ENCODE peak calls at places on chromosomes 5 and 9, in six cellular contexts. One of them, this sample, is unnamed.

GRCh38 chr5:159133041-159133741 is 33.5 kb upstream of the EBF1 start:
- DNase-seq in EL: peak; percentile 73
- DNase-seq in HEK293T: peak; percentile 59
- DNase-seq in lower lobe of right lung: no peak
- DNase-seq in activated T-cell treated with anti-CD3 and anti-CD28 coated beads, Interleukin-2, amount 50 U/mL, for 72 hours: no peak
- DNase-seq in NCI-H1092 treated with DMSO at 0.1 percent for 48 hours: peak; percentile 30
- DNase-seq in this sample: no peak

GRCh38 chr5:124342027-124342471 is 404.4 kb downstream of the ZNF608 start:
- DNase-seq in lower lobe of right lung: no peak
- DNase-seq in NCI-H1092 treated with DMSO at 0.1 percent for 48 hours: peak; percentile 6
- DNase-seq in HEK293T: no peak
- DNase-seq in EL: peak; percentile 42
- DNase-seq in activated T-cell treated with anti-CD3 and anti-CD28 coated beads, Interleukin-2, amount 50 U/mL, for 72 hours: no peak
- DNase-seq in this sample: no peak

GRCh38 chr5:135110941-135111596 is 77.0 kb upstream of the PITX1 start:
- DNase-seq in lower lobe of right lung: peak; percentile 59
- DNase-seq in activated T-cell treated with anti-CD3 and anti-CD28 coated beads, Interleukin-2, amount 50 U/mL, for 72 hours: no peak
- DNase-seq in EL: no peak
- DNase-seq in NCI-H1092 treated with DMSO at 0.1 percent for 48 hours: no peak
- DNase-seq in HEK293T: no peak
- DNase-seq in this sample: no peak

GRCh38 chr5:9419794-9420193 is 126.1 kb downstream of the SEMA5A start:
- DNase-seq in EL: no peak
- DNase-seq in lower lobe of right lung: no peak
- DNase-seq in HEK293T: no peak
- DNase-seq in activated T-cell treated with anti-CD3 and anti-CD28 coated beads, Interleukin-2, amount 50 U/mL, for 72 hours: no peak
- DNase-seq in NCI-H1092 treated with DMSO at 0.1 percent for 48 hours: no peak
- DNase-seq in this sample: no peak

GRCh38 chr5:72221099-72221498 is 98.9 kb downstream of the MRPS27 start:
- DNase-seq in HEK293T: no peak
- DNase-seq in EL: no peak
- DNase-seq in lower lobe of right lung: no peak
- DNase-seq in activated T-cell treated with anti-CD3 and anti-CD28 coated beads, Interleukin-2, amount 50 U/mL, for 72 hours: no peak
- DNase-seq in NCI-H1092 treated with DMSO at 0.1 percent for 48 hours: no peak
- DNase-seq in this sample: no peak

GRCh38 chr5:7850241-7850532 is 746 bp downstream of the CFAP90 start:
- DNase-seq in EL: no peak
- DNase-seq in NCI-H1092 treated with DMSO at 0.1 percent for 48 hours: peak; percentile 38
- DNase-seq in activated T-cell treated with anti-CD3 and anti-CD28 coated beads, Interleukin-2, amount 50 U/mL, for 72 hours: no peak
- DNase-seq in lower lobe of right lung: no peak
- DNase-seq in HEK293T: no peak
- DNase-seq in this sample: peak; percentile 60

GRCh38 chr9:134260801-134261200 is 65.5 kb upstream of the RXRA start:
- DNase-seq in lower lobe of right lung: no peak
- DNase-seq in HEK293T: no peak
- DNase-seq in NCI-H1092 treated with DMSO at 0.1 percent for 48 hours: no peak
- DNase-seq in EL: no peak
- DNase-seq in activated T-cell treated with anti-CD3 and anti-CD28 coated beads, Interleukin-2, amount 50 U/mL, for 72 hours: no peak
- DNase-seq in this sample: peak; percentile 48

GRCh38 chr5:65928860-65929259 is 2.5 kb downstream of the ERBIN start:
- DNase-seq in HEK293T: no peak
- DNase-seq in lower lobe of right lung: no peak
- DNase-seq in NCI-H1092 treated with DMSO at 0.1 percent for 48 hours: no peak
- DNase-seq in EL: no peak
- DNase-seq in activated T-cell treated with anti-CD3 and anti-CD28 coated beads, Interleukin-2, amount 50 U/mL, for 72 hours: no peak
- DNase-seq in this sample: no peak

GRCh38 chr5:54804086-54804485 is 181.3 kb downstream of the ESM1 start:
- DNase-seq in HEK293T: no peak
- DNase-seq in activated T-cell treated with anti-CD3 and anti-CD28 coated beads, Interleukin-2, amount 50 U/mL, for 72 hours: no peak
- DNase-seq in lower lobe of right lung: no peak
- DNase-seq in NCI-H1092 treated with DMSO at 0.1 percent for 48 hours: no peak
- DNase-seq in EL: no peak
- DNase-seq in this sample: no peak

GRCh38 chr5:9189681-9190080 is 356.2 kb downstream of the SEMA5A start:
- DNase-seq in activated T-cell treated with anti-CD3 and anti-CD28 coated beads, Interleukin-2, amount 50 U/mL, for 72 hours: no peak
- DNase-seq in NCI-H1092 treated with DMSO at 0.1 percent for 48 hours: no peak
- DNase-seq in lower lobe of right lung: no peak
- DNase-seq in EL: no peak
- DNase-seq in HEK293T: no peak
- DNase-seq in this sample: no peak

GRCh38 chr5:174335682-174336364 is 290.3 kb downstream of the NSG2 start:
- DNase-seq in activated T-cell treated with anti-CD3 and anti-CD28 coated beads, Interleukin-2, amount 50 U/mL, for 72 hours: no peak
- DNase-seq in HEK293T: no peak
- DNase-seq in NCI-H1092 treated with DMSO at 0.1 percent for 48 hours: no peak
- DNase-seq in lower lobe of right lung: no peak
- DNase-seq in EL: peak; percentile 72
- DNase-seq in this sample: no peak

GRCh38 chr5:98458726-98459125 is 314.7 kb upstream of the RGMB start:
- DNase-seq in NCI-H1092 treated with DMSO at 0.1 percent for 48 hours: no peak
- DNase-seq in lower lobe of right lung: no peak
- DNase-seq in EL: no peak
- DNase-seq in activated T-cell treated with anti-CD3 and anti-CD28 coated beads, Interleukin-2, amount 50 U/mL, for 72 hours: no peak
- DNase-seq in HEK293T: no peak
- DNase-seq in this sample: no peak

GRCh38 chr5:145937432-145938250 is 1.3 kb downstream of the SH3RF2 start:
- DNase-seq in lower lobe of right lung: no peak
- DNase-seq in EL: peak; percentile 70
- DNase-seq in activated T-cell treated with anti-CD3 and anti-CD28 coated beads, Interleukin-2, amount 50 U/mL, for 72 hours: peak; percentile 56
- DNase-seq in NCI-H1092 treated with DMSO at 0.1 percent for 48 hours: no peak
- DNase-seq in HEK293T: no peak
- DNase-seq in this sample: peak; percentile 53

GRCh38 chr9:114237781-114238180 is 82.4 kb downstream of the COL27A1 start:
- DNase-seq in HEK293T: no peak
- DNase-seq in lower lobe of right lung: no peak
- DNase-seq in EL: no peak
- DNase-seq in NCI-H1092 treated with DMSO at 0.1 percent for 48 hours: no peak
- DNase-seq in activated T-cell treated with anti-CD3 and anti-CD28 coated beads, Interleukin-2, amount 50 U/mL, for 72 hours: no peak
- DNase-seq in this sample: no peak

GRCh38 chr5:95631265-95631957 is 11.5 kb downstream of the GPR150 start:
- DNase-seq in lower lobe of right lung: no peak
- DNase-seq in activated T-cell treated with anti-CD3 and anti-CD28 coated beads, Interleukin-2, amount 50 U/mL, for 72 hours: no peak
- DNase-seq in NCI-H1092 treated with DMSO at 0.1 percent for 48 hours: no peak
- DNase-seq in HEK293T: no peak
- DNase-seq in EL: peak; percentile 79
- DNase-seq in this sample: no peak

GRCh38 chr5:101212942-101213514 is 309.9 kb upstream of the ST8SIA4 start:
- DNase-seq in lower lobe of right lung: no peak
- DNase-seq in HEK293T: no peak
- DNase-seq in activated T-cell treated with anti-CD3 and anti-CD28 coated beads, Interleukin-2, amount 50 U/mL, for 72 hours: no peak
- DNase-seq in NCI-H1092 treated with DMSO at 0.1 percent for 48 hours: no peak
- DNase-seq in EL: no peak
- DNase-seq in this sample: no peak

GRCh38 chr9:119278138-119278537 is 91.1 kb downstream of the BRINP1 start:
- DNase-seq in EL: no peak
- DNase-seq in activated T-cell treated with anti-CD3 and anti-CD28 coated beads, Interleukin-2, amount 50 U/mL, for 72 hours: no peak
- DNase-seq in HEK293T: no peak
- DNase-seq in NCI-H1092 treated with DMSO at 0.1 percent for 48 hours: no peak
- DNase-seq in lower lobe of right lung: no peak
- DNase-seq in this sample: no peak

GRCh38 chr5:55413644-55414043 is 105.9 kb downstream of the MTREX start:
- DNase-seq in EL: no peak
- DNase-seq in NCI-H1092 treated with DMSO at 0.1 percent for 48 hours: no peak
- DNase-seq in HEK293T: no peak
- DNase-seq in lower lobe of right lung: no peak
- DNase-seq in activated T-cell treated with anti-CD3 and anti-CD28 coated beads, Interleukin-2, amount 50 U/mL, for 72 hours: no peak
- DNase-seq in this sample: no peak

GRCh38 chr5:57684299-57684702 is 201.7 kb upstream of the ACTBL2 start:
- DNase-seq in activated T-cell treated with anti-CD3 and anti-CD28 coated beads, Interleukin-2, amount 50 U/mL, for 72 hours: no peak
- DNase-seq in NCI-H1092 treated with DMSO at 0.1 percent for 48 hours: no peak
- DNase-seq in lower lobe of right lung: no peak
- DNase-seq in EL: no peak
- DNase-seq in HEK293T: no peak
- DNase-seq in this sample: peak; percentile 31

GRCh38 chr9:34387239-34387638 is 10.5 kb upstream of the MYORG start:
- DNase-seq in NCI-H1092 treated with DMSO at 0.1 percent for 48 hours: no peak
- DNase-seq in HEK293T: no peak
- DNase-seq in activated T-cell treated with anti-CD3 and anti-CD28 coated beads, Interleukin-2, amount 50 U/mL, for 72 hours: no peak
- DNase-seq in EL: no peak
- DNase-seq in lower lobe of right lung: no peak
- DNase-seq in this sample: no peak